ENCODE peak calls at places on chromosomes 11 and 22, in eight cellular contexts. B, M, J, U, A, C, F and O are unnamed samples. For H3K4me1, the result is how much of the 10 kb centered on the place peaks cover.

GRCh38 chr11:10683429-10683828 is 10.1 kb downstream of the IRAG1 start:
- DNase-seq in B (no peak), A (no peak), U (no peak), M (no peak), C (no peak), F (no peak), J (no peak), O (no peak)

GRCh38 chr11:86062719-86063118 is 6.2 kb downstream of the PICALM start:
- DNase-seq in B (no peak), A (no peak), M (no peak), F (no peak), J (no peak), C (no peak), U (no peak), O (no peak)

GRCh38 chr22:21967693-21968271 is 14.8 kb downstream of the TOP3B start:
- DNase-seq in A (no peak), J (no peak), B (no peak), C (no peak), U (no peak), M (no peak), F (no peak), O (no peak)

GRCh38 chr11:46281374-46281831 is 3.9 kb downstream of the CREB3L1 start:
- DNase-seq in J (no peak), F (no peak), M (no peak), U (peak), B (peak), C (peak), A (no peak), O (no peak)

GRCh38 chr11:9662273-9662672 is 1.6 kb upstream of the SWAP70 start:
- DNase-seq in F (peak), B (no peak), A (no peak), J (no peak), C (no peak), M (peak), U (no peak), O (no peak)

GRCh38 chr11:84800755-84801346 is 826.3 kb downstream of the DLG2 start:
- DNase-seq in B (peak), J (no peak), C (no peak), U (peak), A (no peak), M (no peak), F (no peak), O (no peak)

GRCh38 chr11:124761301-124762021 is 629 bp downstream of the ESAM start:
- DNase-seq in J (no peak), F (no peak), B (no peak), M (no peak), A (no peak), U (peak), C (no peak), O (no peak)

GRCh38 chr11:76233936-76234703 is 27.8 kb upstream of the WNT11 start:
- DNase-seq in A (peak), B (peak), F (peak), M (peak), U (peak), J (peak), C (peak), O (peak)

GRCh38 chr11:130992788-130993187 is 76.5 kb upstream of the SNX19 start:
- DNase-seq in M (no peak), F (no peak), J (no peak), U (no peak), A (no peak), C (peak), B (no peak), O (no peak)

GRCh38 chr11:126113515-126113957 is 50.9 kb upstream of the CDON start:
- DNase-seq in J (peak), C (peak), A (peak), B (peak), M (peak), F (peak), U (peak), O (peak)

GRCh38 chr22:49936018-49936972 is 17.9 kb downstream of the CRELD2 start:
- DNase-seq in M (peak), B (peak), F (peak), U (peak), C (peak), A (peak), J (peak), O (peak)

GRCh38 chr22:42720263-42721044 is at the start of gene A4GALT:
- DNase-seq in F (no peak), C (no peak), J (no peak), M (no peak), U (peak), A (no peak), B (no peak), O (no peak)

GRCh38 chr22:50199836-50200332 is 927 bp upstream of the SELENOO start:
- DNase-seq in F (no peak), U (peak), A (no peak), J (no peak), M (no peak), C (no peak), B (no peak), O (no peak)

GRCh38 chr22:36770116-36770945 is 5.6 kb downstream of the IFT27 start:
- DNase-seq in A (no peak), F (no peak), M (peak), C (no peak), U (peak), J (no peak), B (no peak), O (no peak)

GRCh38 chr11:98798333-98798732 is 222.4 kb upstream of the CNTN5 start:
- DNase-seq in M (no peak), J (no peak), F (no peak), B (no peak), C (no peak), U (no peak), A (no peak), O (no peak)

GRCh38 chr22:46758867-46759290 is 3.6 kb upstream of the TBC1D22A start:
- DNase-seq in A (no peak), F (peak), C (peak), M (no peak), U (peak), B (peak), J (no peak), O (no peak)

GRCh38 chr22:42065408-42066132 is 5.0 kb downstream of the NAGA start:
- DNase-seq in U (no peak), M (no peak), J (no peak), C (peak), B (no peak), A (peak), F (no peak), O (no peak)

GRCh38 chr22:35995345-35995744 is 33.3 kb downstream of the RBFOX2 start:
- DNase-seq in A (no peak), C (no peak), B (no peak), U (no peak), M (no peak), F (no peak), J (no peak), O (no peak)

GRCh38 chr11:7571640-7572000 is 57.8 kb downstream of the PPFIBP2 start:
- DNase-seq in M (peak), C (peak), J (peak), F (peak), A (peak), U (peak), B (peak), O (no peak)

GRCh38 chr22:19407649-19408606 is 23.6 kb downstream of the HIRA start:
- DNase-seq in J (no peak), F (peak), M (no peak), C (peak), U (no peak), B (no peak), A (no peak), O (no peak)

DNA sequence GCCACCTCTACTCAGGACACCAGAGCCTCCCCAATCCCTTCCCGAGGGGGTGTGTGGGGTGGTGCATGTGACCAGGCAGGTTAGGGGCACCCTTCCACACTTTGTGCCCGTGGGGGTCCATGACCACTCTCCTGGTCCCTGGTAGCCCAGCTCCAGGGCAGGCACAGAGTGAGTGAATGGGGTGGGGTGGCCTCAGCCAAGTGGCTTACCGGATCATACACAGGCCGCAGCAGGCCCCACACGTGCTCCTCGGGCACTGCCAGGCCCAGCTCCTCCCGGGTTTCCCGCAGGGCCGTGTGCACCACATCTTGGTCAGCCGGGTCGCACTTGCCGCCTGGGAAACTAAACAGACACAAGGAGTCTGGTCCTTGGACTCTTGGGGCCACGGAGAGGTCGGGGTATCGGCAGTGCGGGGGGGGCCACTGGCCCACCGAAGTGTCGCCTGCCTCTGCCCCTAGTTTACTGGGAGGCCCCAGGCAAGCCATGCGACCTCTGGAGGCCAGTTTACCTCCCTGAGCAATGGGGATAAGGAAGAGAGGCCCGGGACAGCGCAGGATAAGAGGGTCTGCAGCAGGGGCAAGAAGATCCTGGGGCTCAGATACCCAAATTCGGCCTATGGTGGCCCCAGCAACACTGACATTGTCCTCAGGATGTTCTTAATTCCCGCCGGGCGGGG is 889 bp downstream of the NUDT8 start:
- DNase-seq in J (no peak), F (no peak), U (no peak), A (peak), B (no peak), C (no peak), M (no peak), O (no peak)
- TF ChIP-seq CTCF in J (no peak), F (no peak), U (no peak), A (no peak), B (no peak), C (no peak), M (no peak), O (no peak)

GRCh38 chr22:31288496-31289235 is 3.6 kb downstream of the PIK3IP1 start:
- DNase-seq in J (no peak), A (peak), U (no peak), B (no peak), C (no peak), F (no peak), M (no peak), O (no peak)

GRCh38 chr22:31290494-31291402 is 1.5 kb downstream of the PIK3IP1 start:
- DNase-seq in A (peak), F (peak), M (peak), B (peak), J (peak), U (peak), C (peak), O (peak)

GRCh38 chr22:31291716-31292644 is at the start of gene PIK3IP1:
- DNase-seq in A (peak), U (peak), C (peak), J (peak), B (peak), M (peak), F (peak), O (peak)

GRCh38 chr22:31289335-31289734 is 3.0 kb downstream of the PIK3IP1 start:
- DNase-seq in U (no peak), B (no peak), M (no peak), J (no peak), F (no peak), A (peak), C (no peak), O (no peak)

DNA sequence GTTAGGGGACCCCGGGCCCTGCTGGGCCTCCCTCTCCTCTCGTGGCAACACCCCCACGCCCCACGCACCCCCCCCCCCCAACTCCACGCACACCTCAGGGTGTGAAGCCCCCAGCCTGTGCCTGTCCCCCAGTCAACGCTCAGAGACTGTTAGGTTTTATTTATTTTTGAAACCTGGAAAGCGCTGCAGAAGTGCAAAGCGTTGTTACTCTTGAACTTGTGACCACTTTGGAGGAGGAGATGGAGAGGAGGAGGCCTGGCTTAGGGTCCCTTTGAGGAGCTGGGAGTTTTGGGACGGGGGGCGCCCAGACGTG is 929 bp downstream of the PIK3IP1 start:
- DNase-seq in B (peak), C (no peak), F (no peak), A (no peak), M (no peak), U (peak), J (no peak), O (no peak)
- H3K4me1 ChIP-seq in B (under half), C (under half), F (under half), A (under half), M (half or more), U (under half), J (under half), O (under half)

GRCh38 chr11:101583180-101584128 is at the start of gene TRPC6:
- DNase-seq in B (peak), M (peak), C (peak), J (no peak), U (peak), A (no peak), F (peak), O (no peak)
- H3K4me3 ChIP-seq in B (peak), M (peak), C (peak), J (peak), U (peak), A (no peak), F (peak), O (peak)

GRCh38 chr11:108025387-108026080 is 16.8 kb downstream of the CUL5 start:
- DNase-seq in U (no peak), C (no peak), J (no peak), F (no peak), M (no peak), A (no peak), B (peak), O (no peak)
- TF ChIP-seq CTCF in U (no peak), C (no peak), J (no peak), F (no peak), M (no peak), A (no peak), B (peak), O (no peak)

DNA sequence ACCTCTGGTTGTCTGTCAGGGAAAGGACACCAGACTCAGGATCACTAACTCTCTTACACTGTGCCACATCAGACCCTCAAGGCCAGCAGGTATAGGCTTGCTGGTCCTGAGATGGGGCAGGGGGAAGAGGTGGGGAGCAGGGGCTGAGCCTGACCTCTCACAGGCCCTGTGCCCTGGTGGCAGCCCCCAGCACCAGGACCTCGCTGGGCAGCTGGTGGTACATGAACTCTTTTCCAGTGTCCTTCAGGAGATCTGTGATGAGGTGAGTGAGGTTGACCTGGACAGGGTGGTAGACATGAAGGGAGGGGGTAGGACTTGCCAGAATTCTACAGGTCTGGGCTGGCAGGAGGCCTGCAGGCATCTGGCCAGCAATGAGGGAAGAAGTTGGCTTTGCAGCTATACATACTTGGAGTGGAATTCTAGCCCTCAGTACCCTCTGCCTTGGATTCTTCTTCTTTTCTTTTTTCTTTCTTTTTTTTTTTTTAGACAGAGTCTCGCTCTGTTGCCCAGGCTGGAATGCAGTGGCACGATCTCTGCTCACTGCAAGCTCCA is 1.4 kb downstream of the NUDT22 start:
- DNase-seq in C (no peak), F (peak), U (no peak), J (no peak), A (no peak), M (no peak), B (no peak), O (no peak)
- H3K4me1 ChIP-seq in C (under half), F (half or more), U (under half), J (under half), A (under half), M (half or more), B (under half), O (under half)

GRCh38 chr11:3905080-3905953 is 49.9 kb downstream of the STIM1 start:
- DNase-seq in J (no peak), F (peak), M (no peak), A (no peak), U (peak), B (peak), C (no peak), O (no peak)
- H3K4me3 ChIP-seq in J (no peak), F (no peak), M (no peak), A (no peak), U (no peak), B (no peak), C (no peak), O (no peak)

DNA sequence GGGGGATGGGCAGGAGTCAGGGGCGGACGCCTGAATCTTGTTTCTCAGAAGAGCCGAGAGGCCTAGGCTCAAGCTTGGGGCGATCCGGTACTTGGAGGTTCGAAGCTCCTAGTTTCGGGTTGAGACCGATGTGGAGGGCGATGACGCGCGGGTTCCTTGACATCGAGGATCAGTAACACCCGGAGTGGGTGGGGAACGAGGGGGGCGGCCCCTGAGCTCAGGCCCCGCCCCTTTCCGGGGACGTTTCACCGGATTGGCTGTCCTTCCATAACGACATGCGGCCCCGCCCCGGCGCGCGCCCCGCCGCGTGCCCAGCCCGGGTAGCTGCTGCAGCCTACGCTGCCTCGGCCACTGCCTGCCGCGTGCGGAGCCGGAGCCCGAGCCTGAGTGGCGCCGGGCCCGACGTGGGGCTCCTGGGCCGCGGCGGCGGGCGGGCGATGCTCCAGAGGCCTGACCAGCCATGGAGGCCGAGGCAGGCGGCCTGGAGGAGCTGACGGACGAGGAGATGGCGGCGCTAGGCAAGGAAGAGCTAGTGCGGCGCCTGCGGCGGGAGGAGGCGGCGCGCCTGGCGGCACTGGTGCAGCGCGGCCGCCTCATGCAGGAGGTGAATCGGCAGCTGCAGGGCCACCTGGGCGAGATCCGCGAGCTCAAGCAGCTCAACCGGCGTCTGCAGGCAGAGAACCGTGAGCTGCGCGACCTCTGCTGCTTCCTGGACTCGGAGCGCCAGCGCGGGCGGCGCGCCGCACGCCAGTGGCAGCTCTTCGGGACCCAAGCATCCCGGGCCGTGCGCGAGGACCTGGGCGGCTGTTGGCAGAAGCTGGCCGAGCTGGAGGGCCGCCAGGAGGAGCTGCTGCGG is at the start of gene CCDC85B:
- DNase-seq in B (peak), U (peak), J (peak), C (peak), M (peak), A (peak), F (peak), O (peak)
- TF ChIP-seq CTCF in B (no peak), U (peak), J (peak), C (no peak), M (no peak), A (peak), F (no peak), O (no peak)

DNA sequence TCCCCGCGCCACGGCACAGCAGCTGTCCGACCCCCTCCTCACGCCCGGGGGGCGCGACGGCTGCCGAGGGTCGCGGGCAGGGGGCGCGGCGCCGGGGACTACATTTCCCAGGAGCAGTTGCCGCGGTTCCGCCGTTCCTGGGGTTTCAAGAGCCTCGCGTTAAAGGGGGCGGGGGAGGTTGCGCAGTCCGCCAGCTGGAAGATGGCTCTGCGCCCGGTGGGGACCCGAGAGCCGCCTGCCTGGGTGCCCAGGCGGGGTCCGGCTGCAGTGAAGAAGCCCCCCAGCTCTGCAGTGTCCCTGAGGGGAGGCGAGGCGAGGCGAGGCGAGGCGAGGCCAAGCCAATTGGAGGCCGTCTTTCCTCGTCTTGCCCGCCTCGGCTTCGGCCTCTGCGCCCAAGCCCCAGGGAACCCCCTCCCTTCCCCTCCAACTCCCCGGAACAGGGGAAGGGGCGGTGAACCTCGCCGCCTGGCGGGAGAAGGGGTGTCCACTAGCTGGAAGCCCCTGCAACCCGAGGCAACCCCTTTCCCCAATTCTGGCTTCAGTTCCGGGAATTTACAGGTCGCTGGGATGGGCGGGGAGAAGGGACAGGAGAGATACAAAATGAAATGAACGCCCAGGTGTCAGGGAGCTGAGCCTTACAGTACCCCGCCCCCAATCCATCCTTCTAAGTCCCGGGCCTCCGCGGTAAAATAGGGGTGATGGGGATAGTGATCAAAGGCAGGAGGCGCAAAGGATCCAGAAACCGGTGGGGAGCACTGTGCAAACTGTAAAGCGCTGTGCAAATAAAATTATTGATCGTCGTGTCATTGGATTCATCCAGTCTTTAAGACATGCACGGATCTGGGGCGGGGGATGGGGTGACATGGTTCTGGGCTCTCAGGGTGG is 5.2 kb upstream of the GCAT start:
- DNase-seq in A (no peak), B (peak), J (no peak), U (peak), C (peak), M (peak), F (peak), O (no peak)
- H3K4me1 ChIP-seq in A (under half), B (under half), J (under half), U (under half), C (under half), M (half or more), F (under half), O (under half)

DNA sequence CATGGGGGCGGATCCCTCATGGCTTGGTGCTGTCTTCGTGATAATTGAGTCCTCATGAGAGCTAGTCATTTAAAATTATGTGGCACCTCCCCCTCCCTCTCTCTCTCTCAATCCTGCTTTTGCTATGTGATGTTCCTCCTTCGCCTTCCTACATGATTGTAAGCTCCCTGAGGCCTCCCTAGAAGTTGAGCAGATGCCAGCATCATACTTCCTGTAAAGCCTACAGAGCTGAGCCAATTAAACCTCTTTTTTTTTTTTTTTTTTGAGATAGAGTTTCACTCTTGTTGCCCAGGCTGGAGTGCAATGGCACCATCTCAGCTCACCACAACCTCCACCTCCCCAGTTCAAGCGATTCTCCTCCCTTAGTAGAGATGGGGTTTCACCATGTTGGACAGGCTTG is 9.7 kb upstream of the MTCH2 start:
- DNase-seq in J (no peak), U (no peak), A (no peak), C (no peak), B (no peak), F (no peak), M (no peak), O (no peak)
- H3K4me3 ChIP-seq in J (no peak), U (no peak), A (no peak), C (no peak), B (no peak), F (no peak), M (no peak), O (no peak)